ENCODE peak calls at places on chromosomes 7 and 10, in five cellular contexts. One of them, this sample, is unnamed.

GRCh38 chr7:38160003-38160571 is 18.0 kb upstream of the STARD3NL start:
- DNase-seq in left cardiac atrium: no peak
- DNase-seq in A172: no peak
- DNase-seq in ureter: no peak
- DNase-seq in NCI-H1105: no peak
- DNase-seq in this sample: no peak

GRCh38 chr10:102175415-102175814 is 23.2 kb downstream of the NOLC1 start:
- DNase-seq in NCI-H1105: no peak
- DNase-seq in A172: peak
- DNase-seq in left cardiac atrium: no peak
- DNase-seq in ureter: no peak
- DNase-seq in this sample: peak

GRCh38 chr10:103917326-103918052 is 495 bp downstream of the STN1 start:
- DNase-seq in NCI-H1105: no peak
- DNase-seq in A172: no peak
- DNase-seq in left cardiac atrium: peak
- DNase-seq in ureter: peak
- DNase-seq in this sample: peak

GRCh38 chr10:110444009-110444347 is 53.7 kb upstream of the DUSP5 start:
- DNase-seq in left cardiac atrium: peak
- DNase-seq in ureter: no peak
- DNase-seq in NCI-H1105: no peak
- DNase-seq in A172: peak
- DNase-seq in this sample: no peak

GRCh38 chr10:100186253-100186780 is 488 bp upstream of the ERLIN1 start:
- DNase-seq in ureter: no peak
- DNase-seq in A172: no peak
- DNase-seq in NCI-H1105: no peak
- DNase-seq in left cardiac atrium: peak
- DNase-seq in this sample: peak

GRCh38 chr10:22899307-22899706 is 28.5 kb upstream of the ARMC3 start:
- DNase-seq in NCI-H1105: no peak
- DNase-seq in left cardiac atrium: no peak
- DNase-seq in ureter: no peak
- DNase-seq in A172: no peak
- DNase-seq in this sample: no peak

GRCh38 chr7:9023895-9024294 is 590.5 kb downstream of the NXPH1 start:
- DNase-seq in ureter: no peak
- DNase-seq in left cardiac atrium: no peak
- DNase-seq in NCI-H1105: no peak
- DNase-seq in A172: no peak
- DNase-seq in this sample: no peak

GRCh38 chr7:157149317-157149716 is 10.6 kb downstream of the UBE3C start:
- DNase-seq in ureter: no peak
- DNase-seq in left cardiac atrium: no peak
- DNase-seq in A172: no peak
- DNase-seq in NCI-H1105: no peak
- DNase-seq in this sample: no peak

GRCh38 chr10:101817542-101818118 is 614 bp downstream of the OGA start:
- DNase-seq in A172: peak
- DNase-seq in left cardiac atrium: peak
- DNase-seq in ureter: peak
- DNase-seq in NCI-H1105: no peak
- DNase-seq in this sample: peak

GRCh38 chr7:29995652-29996051 is 6.1 kb upstream of the SCRN1 start:
- DNase-seq in ureter: no peak
- DNase-seq in left cardiac atrium: no peak
- DNase-seq in A172: no peak
- DNase-seq in NCI-H1105: no peak
- DNase-seq in this sample: no peak

GRCh38 chr7:128209229-128210035 is 31.6 kb upstream of the LEP start:
- DNase-seq in left cardiac atrium: peak
- DNase-seq in A172: peak
- DNase-seq in NCI-H1105: peak
- DNase-seq in ureter: peak
- DNase-seq in this sample: peak

GRCh38 chr7:108049962-108050361 is 47.0 kb upstream of the LAMB1 start:
- DNase-seq in A172: no peak
- DNase-seq in NCI-H1105: no peak
- DNase-seq in left cardiac atrium: no peak
- DNase-seq in ureter: no peak
- DNase-seq in this sample: no peak

GRCh38 chr7:70857793-70858545 is 274.0 kb upstream of the GALNT17 start:
- DNase-seq in left cardiac atrium: no peak
- DNase-seq in NCI-H1105: no peak
- DNase-seq in A172: no peak
- DNase-seq in ureter: no peak
- DNase-seq in this sample: no peak

GRCh38 chr10:103706047-103706446 is 149.3 kb downstream of the SH3PXD2A start:
- DNase-seq in ureter: no peak
- DNase-seq in A172: no peak
- DNase-seq in NCI-H1105: no peak
- DNase-seq in left cardiac atrium: no peak
- DNase-seq in this sample: no peak

GRCh38 chr10:98045785-98046389 is 15.5 kb upstream of the CRTAC1 start:
- DNase-seq in NCI-H1105: peak
- DNase-seq in A172: peak
- DNase-seq in left cardiac atrium: peak
- DNase-seq in ureter: peak
- DNase-seq in this sample: peak

GRCh38 chr7:14762552-14762951 is 140.0 kb downstream of the DGKB start:
- DNase-seq in A172: no peak
- DNase-seq in NCI-H1105: no peak
- DNase-seq in ureter: no peak
- DNase-seq in left cardiac atrium: no peak
- DNase-seq in this sample: no peak

GRCh38 chr10:50951451-50951850 is 66.0 kb upstream of the A1CF start:
- DNase-seq in left cardiac atrium: no peak
- DNase-seq in A172: no peak
- DNase-seq in ureter: no peak
- DNase-seq in NCI-H1105: no peak
- DNase-seq in this sample: no peak

GRCh38 chr7:104857458-104858425 is 156.3 kb upstream of the KMT2E start:
- DNase-seq in A172: no peak
- DNase-seq in NCI-H1105: no peak
- DNase-seq in left cardiac atrium: no peak
- DNase-seq in ureter: no peak
- DNase-seq in this sample: no peak

GRCh38 chr10:101221479-101222246 is 7.6 kb downstream of the LBX1 start:
- DNase-seq in ureter: no peak
- DNase-seq in left cardiac atrium: no peak
- DNase-seq in NCI-H1105: no peak
- DNase-seq in A172: no peak
- DNase-seq in this sample: no peak

GRCh38 chr10:78644550-78644949 is 424.2 kb upstream of the ZMIZ1 start:
- DNase-seq in NCI-H1105: no peak
- DNase-seq in A172: no peak
- DNase-seq in ureter: no peak
- DNase-seq in left cardiac atrium: no peak
- DNase-seq in this sample: no peak

GRCh38 chr7:17617857-17618651 is 319.6 kb downstream of the AHR start:
- DNase-seq in NCI-H1105: no peak
- DNase-seq in left cardiac atrium: no peak
- DNase-seq in ureter: no peak
- DNase-seq in A172: no peak
- DNase-seq in this sample: no peak

GRCh38 chr7:28853150-28853549 is 105.0 kb downstream of the TRIL start:
- DNase-seq in A172: no peak
- DNase-seq in left cardiac atrium: no peak
- DNase-seq in ureter: no peak
- DNase-seq in NCI-H1105: no peak
- DNase-seq in this sample: peak

GRCh38 chr7:1523838-1524237 is 6.7 kb upstream of the MAFK start:
- DNase-seq in left cardiac atrium: no peak
- DNase-seq in A172: no peak
- DNase-seq in NCI-H1105: no peak
- DNase-seq in ureter: no peak
- DNase-seq in this sample: no peak

GRCh38 chr10:3776796-3777571 is 8.0 kb downstream of the KLF6 start:
- DNase-seq in NCI-H1105: no peak
- DNase-seq in ureter: no peak
- DNase-seq in left cardiac atrium: peak
- DNase-seq in A172: peak
- DNase-seq in this sample: peak

GRCh38 chr10:70357447-70358035 is 24.9 kb downstream of the LRRC20 start:
- DNase-seq in NCI-H1105: no peak
- DNase-seq in A172: peak
- DNase-seq in ureter: no peak
- DNase-seq in left cardiac atrium: no peak
- DNase-seq in this sample: no peak

GRCh38 chr10:95295031-95295755 is 4.4 kb upstream of the PDLIM1 start:
- DNase-seq in NCI-H1105: peak
- DNase-seq in A172: no peak
- DNase-seq in left cardiac atrium: peak
- DNase-seq in ureter: peak
- DNase-seq in this sample: peak

GRCh38 chr10:46520381-46520780 is 36.1 kb downstream of the GPRIN2 start:
- DNase-seq in ureter: peak
- DNase-seq in A172: no peak
- DNase-seq in NCI-H1105: no peak
- DNase-seq in left cardiac atrium: no peak
- DNase-seq in this sample: no peak

GRCh38 chr10:63670291-63670898 is 149.2 kb downstream of the REEP3 start:
- DNase-seq in left cardiac atrium: peak
- DNase-seq in NCI-H1105: no peak
- DNase-seq in A172: no peak
- DNase-seq in ureter: no peak
- DNase-seq in this sample: peak

GRCh38 chr7:81331061-81332018 is 412.5 kb upstream of the SEMA3C start:
- DNase-seq in NCI-H1105: no peak
- DNase-seq in left cardiac atrium: no peak
- DNase-seq in ureter: no peak
- DNase-seq in A172: peak
- DNase-seq in this sample: peak

GRCh38 chr10:101289541-101289940 is 60.3 kb upstream of the LBX1 start:
- DNase-seq in left cardiac atrium: no peak
- DNase-seq in A172: no peak
- DNase-seq in ureter: no peak
- DNase-seq in NCI-H1105: no peak
- DNase-seq in this sample: no peak

GRCh38 chr10:62053860-62054259 is 152.4 kb downstream of the ARID5B start:
- DNase-seq in NCI-H1105: no peak
- DNase-seq in A172: no peak
- DNase-seq in left cardiac atrium: no peak
- DNase-seq in ureter: no peak
- DNase-seq in this sample: no peak

This sample was measured in Daoy.